ENCODE peak calls at places on chromosomes 12 and 14, in five cellular contexts. Y is RWPE1; J is CD8-positive, alpha-beta T cell; P is HFF-Myc; N is nephron progenitor cell. W is an unnamed sample.

GRCh38 chr14:77991128-77991772 is 178.9 kb upstream of the NRXN3 start:
- DNase-seq in Y (no peak), N (no peak), J (no peak), P (no peak), W (peak)

GRCh38 chr14:24032727-24033418 is 18.9 kb upstream of the CARMIL3 start:
- DNase-seq in Y (peak), P (no peak), N (no peak), J (no peak), W (no peak)

GRCh38 chr12:92929957-92930356 is 862 bp upstream of the EEA1 start:
- DNase-seq in N (no peak), Y (no peak), J (no peak), P (no peak), W (no peak)

GRCh38 chr14:22887260-22887989 is 4.4 kb downstream of the REM2 start:
- DNase-seq in J (no peak), Y (peak), P (no peak), N (peak), W (no peak)

GRCh38 chr12:6323340-6323994 is 13.0 kb downstream of the PLEKHG6 start:
- DNase-seq in Y (peak), N (no peak), P (peak), J (peak), W (no peak)

GRCh38 chr12:100234166-100234565 is 32.7 kb downstream of the DEPDC4 start:
- DNase-seq in N (peak), P (peak), Y (no peak), J (no peak), W (no peak)

GRCh38 chr14:53532871-53533270 is 379.7 kb upstream of the DDHD1 start:
- DNase-seq in Y (no peak), P (no peak), J (no peak), N (no peak), W (no peak)

GRCh38 chr14:90692061-90692460 is 124.2 kb downstream of the TTC7B start:
- DNase-seq in N (no peak), J (no peak), P (no peak), Y (no peak), W (no peak)

GRCh38 chr12:108495054-108495453 is 20.0 kb upstream of the FICD start:
- DNase-seq in J (no peak), N (peak), P (no peak), Y (no peak), W (no peak)

GRCh38 chr12:59040651-59041050 is 120.3 kb upstream of the LRIG3 start:
- DNase-seq in P (peak), J (no peak), N (no peak), Y (peak), W (no peak)

GRCh38 chr14:44960646-44961045 is 1.1 kb downstream of the KLHL28 start:
- DNase-seq in J (no peak), N (no peak), Y (no peak), P (no peak), W (no peak)

GRCh38 chr14:77144412-77145115 is 3.0 kb upstream of the ZDHHC22 start:
- DNase-seq in P (no peak), N (no peak), Y (no peak), J (no peak), W (no peak)

GRCh38 chr14:99596071-99596627 is 7.9 kb downstream of the CCDC85C start:
- DNase-seq in Y (no peak), P (no peak), J (no peak), N (no peak), W (no peak)

GRCh38 chr12:49923878-49924610 is 20.3 kb upstream of the FAIM2 start:
- DNase-seq in Y (no peak), P (no peak), N (no peak), J (no peak), W (no peak)

GRCh38 chr12:108846320-108846719 is 11.1 kb downstream of the SSH1 start:
- DNase-seq in P (no peak), J (no peak), Y (no peak), N (no peak), W (no peak)

GRCh38 chr12:16324772-16325171 is 22.7 kb upstream of the MGST1 start:
- DNase-seq in J (no peak), Y (no peak), P (no peak), N (no peak), W (no peak)

GRCh38 chr12:132046561-132046960 is 96.8 kb downstream of the EP400 start:
- DNase-seq in N (no peak), P (peak), J (no peak), Y (no peak), W (no peak)

GRCh38 chr14:75821828-75822521 is 159.8 kb downstream of the TGFB3 start:
- DNase-seq in Y (no peak), P (no peak), N (no peak), J (no peak), W (no peak)

GRCh38 chr14:42994001-42994736 is 1387.5 kb downstream of the LRFN5 start:
- DNase-seq in N (no peak), Y (peak), P (peak), J (no peak), W (no peak)

GRCh38 chr14:74064883-74065282 is 19.4 kb downstream of the ALDH6A1 start:
- DNase-seq in N (no peak), J (no peak), P (no peak), Y (no peak), W (no peak)

GRCh38 chr14:56100556-56100955 is 17.7 kb upstream of the PELI2 start:
- DNase-seq in J (no peak), Y (no peak), P (no peak), N (no peak), W (no peak)

GRCh38 chr14:83071888-83072501 is 1538.3 kb upstream of the SEL1L start:
- DNase-seq in N (no peak), J (no peak), P (peak), Y (no peak), W (no peak)

GRCh38 chr12:108611884-108612415 is 14.1 kb upstream of the TMEM119 start:
- DNase-seq in N (peak), Y (peak), J (peak), P (no peak), W (no peak)

DNA sequence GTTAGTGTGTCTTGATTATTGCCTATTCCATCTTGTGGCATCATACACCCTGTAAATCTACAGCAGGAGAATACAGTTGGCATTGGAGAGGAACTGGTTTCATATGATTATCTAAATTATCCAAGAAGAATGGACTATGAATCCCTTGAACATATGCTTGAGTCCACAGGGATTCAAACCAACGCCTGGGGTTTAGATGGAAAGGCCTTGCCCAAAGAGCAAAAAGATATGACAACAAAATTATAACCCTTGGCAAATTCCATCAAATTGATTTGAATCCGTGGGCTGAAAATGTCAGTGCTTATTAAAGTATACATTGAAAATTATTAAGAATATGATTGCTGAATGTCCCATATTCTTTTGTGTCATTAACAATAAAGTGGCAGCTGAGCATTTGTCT is 108.2 kb downstream of the PDE3A start:
- DNase-seq in Y (no peak), P (no peak), N (no peak), J (no peak), W (no peak)
- TF ChIP-seq CTCF in Y (no peak), P (no peak), N (no peak), J (no peak), W (no peak)

DNA sequence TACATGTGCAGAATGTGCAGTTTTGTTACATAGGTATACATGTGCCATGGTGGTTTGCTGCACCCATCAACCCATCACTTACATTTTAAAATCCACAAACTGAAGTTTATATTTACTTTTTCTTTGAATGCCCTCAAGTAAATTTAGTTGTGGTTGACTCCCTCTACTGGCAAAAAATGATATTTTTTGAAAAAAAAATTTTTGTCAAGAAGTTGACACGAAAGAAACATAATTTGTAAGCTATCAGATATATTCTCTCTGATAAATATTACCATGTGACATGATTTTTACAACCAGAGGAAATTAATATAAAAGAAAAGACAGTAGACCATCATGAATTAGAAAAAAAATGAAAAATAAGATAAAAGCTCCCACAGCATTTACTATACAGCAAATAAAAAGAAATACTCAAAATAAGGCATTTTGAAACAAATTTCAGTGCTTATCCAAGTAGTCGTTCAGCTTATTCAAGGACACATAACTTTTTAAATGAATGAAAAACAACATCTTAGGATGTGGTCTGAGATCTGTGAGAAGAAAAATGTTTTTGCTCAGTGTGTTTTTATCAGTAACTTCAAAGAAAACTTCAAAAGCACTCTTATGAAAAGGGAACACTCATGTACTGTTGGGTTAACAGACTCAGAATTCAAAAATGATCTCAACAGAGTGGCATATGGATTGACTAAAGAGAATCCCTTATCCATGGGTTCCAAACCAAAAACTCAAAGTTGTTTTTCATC is 30.0 kb upstream of the GRIP1 start:
- DNase-seq in Y (peak), J (no peak), P (no peak), N (no peak), W (no peak)
- TF ChIP-seq CTCF in Y (peak), J (peak), P (peak), N (peak), W (peak)

DNA sequence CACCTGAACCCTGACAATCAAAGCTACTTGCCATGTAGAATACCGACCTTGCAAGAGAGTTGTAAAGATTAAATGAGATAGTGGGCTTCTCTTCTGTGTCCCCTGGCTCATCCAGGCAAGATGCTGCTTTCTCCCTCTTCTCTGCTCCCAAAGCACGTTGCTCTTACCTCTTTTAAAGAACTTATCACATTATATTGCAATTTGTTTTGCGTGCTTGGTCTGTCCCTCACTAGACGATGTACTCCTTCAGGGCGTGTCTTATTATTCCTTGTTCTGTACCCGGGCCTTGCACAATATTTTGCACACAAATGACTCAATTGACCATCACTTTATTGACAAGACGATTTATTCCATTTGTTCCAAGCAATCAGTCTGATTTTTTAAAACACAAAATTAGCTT is 3.3 kb downstream of the DCN start:
- DNase-seq in J (no peak), N (no peak), P (no peak), Y (no peak), W (no peak)
- TF ChIP-seq CTCF in J (no peak), N (no peak), P (no peak), Y (no peak), W (no peak)

DNA sequence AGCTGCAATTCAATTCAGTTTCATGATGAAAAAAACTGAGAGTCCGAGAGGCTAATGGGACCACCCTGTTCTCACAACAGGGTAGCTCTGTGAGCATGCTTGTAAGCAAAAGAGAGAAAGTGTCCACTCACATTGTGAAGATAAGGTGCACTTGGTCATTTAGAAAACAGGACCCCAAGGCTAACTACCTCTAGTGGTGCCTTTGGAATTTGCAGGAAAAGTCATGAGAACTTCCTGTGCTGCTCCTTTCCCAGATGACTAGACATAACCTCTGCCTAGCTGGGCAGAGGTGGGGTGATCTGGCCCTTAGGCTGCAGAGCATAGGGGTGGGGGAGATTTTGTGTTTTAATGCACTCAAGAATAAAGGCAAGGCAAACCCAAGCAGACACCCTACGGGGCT is 118.9 kb downstream of the STAB2 start:
- DNase-seq in N (no peak), P (no peak), Y (no peak), J (no peak), W (no peak)
- TF ChIP-seq CTCF in N (peak), P (peak), Y (no peak), J (no peak), W (no peak)

GRCh38 chr12:54596526-54596946 is 8.1 kb upstream of the PPP1R1A start:
- DNase-seq in J (peak), Y (peak), P (peak), N (peak), W (peak)
- TF ChIP-seq CTCF in J (peak), Y (peak), P (peak), N (peak), W (peak)

DNA sequence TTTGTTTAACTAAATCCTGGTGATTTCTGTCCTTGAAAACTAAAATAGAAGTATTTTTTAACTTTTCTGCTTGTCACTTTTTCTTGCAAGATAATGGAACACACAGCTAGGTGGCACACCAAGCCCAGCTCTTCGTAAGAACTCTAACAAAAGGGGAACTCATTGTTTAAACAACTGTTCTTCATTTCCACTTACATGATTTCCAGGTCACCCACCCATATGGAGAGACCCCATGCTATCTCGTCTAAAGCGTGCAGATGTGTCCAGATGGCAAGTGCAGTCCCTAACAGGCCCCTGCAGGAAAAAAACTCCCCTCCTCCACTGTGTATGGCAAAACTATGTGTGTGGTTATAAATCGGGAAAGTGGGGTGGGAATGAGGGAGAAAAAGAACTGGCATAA is 43.3 kb upstream of the NT5DC3 start:
- DNase-seq in J (peak), N (no peak), P (no peak), Y (peak), W (no peak)
- TF ChIP-seq CTCF in J (peak), N (no peak), P (peak), Y (peak), W (peak)

GRCh38 chr12:130708648-130709047 is 7.5 kb downstream of the RIMBP2 start:
- DNase-seq in P (no peak), J (no peak), Y (no peak), N (no peak), W (no peak)

GRCh38 chr12:130706311-130706710 is 9.8 kb downstream of the RIMBP2 start:
- DNase-seq in Y (no peak), J (no peak), N (no peak), P (no peak), W (peak)

GRCh38 chr12:130707571-130707891 is 8.6 kb downstream of the RIMBP2 start:
- DNase-seq in J (no peak), P (no peak), Y (no peak), N (no peak), W (no peak)

GRCh38 chr12:130705174-130705880 is 10.8 kb downstream of the RIMBP2 start:
- DNase-seq in N (no peak), J (no peak), Y (no peak), P (no peak), W (peak)

GRCh38 chr12:130706885-130707570 is 9.1 kb downstream of the RIMBP2 start:
- DNase-seq in P (no peak), N (no peak), J (no peak), Y (no peak), W (peak)
- TF ChIP-seq CTCF in P (no peak), N (no peak), J (no peak), Y (no peak), W (no peak)

GRCh38 chr14:92942576-92942975 is 19.6 kb downstream of the CHGA start:
- DNase-seq in J (no peak), N (no peak), Y (no peak), P (no peak), W (no peak)
- TF ChIP-seq CTCF in J (no peak), N (no peak), Y (no peak), P (no peak), W (no peak)